ENCODE peak calls at places on chromosomes 1 and 21, in nine cellular contexts. E is Panc1, Z is GM23338, M is suprapubic skin, P is H1, W is HCT116, S is transverse colon, D is HL-60, F is stomach. R is an unnamed sample.
A peak's percentile ranks its signal among the peaks of the same experiment; 100 is the strongest.

GRCh38 chr1:30888391-30888790 is 20.2 kb downstream of the SDC3 start:
- DNase-seq in W (no peak), E (no peak), P (no peak), M (no peak), D (no peak), F (no peak), Z (no peak), S (peak; percentile 64), R (no peak)

GRCh38 chr21:32562426-32562825 is 22.9 kb downstream of the TCP10L start:
- DNase-seq in P (no peak), M (no peak), E (no peak), Z (peak; percentile 77), W (no peak), D (no peak), S (peak; percentile 22), F (peak; percentile 43), R (peak; percentile 78)

GRCh38 chr1:180181048-180181447 is 26.4 kb downstream of the QSOX1 start:
- DNase-seq in F (no peak), Z (peak; percentile 83), E (no peak), D (no peak), M (no peak), W (no peak), S (no peak), P (no peak), R (no peak)

GRCh38 chr1:4219111-4219510 is 319.0 kb upstream of the C1orf174 start:
- DNase-seq in D (no peak), F (no peak), Z (no peak), W (no peak), S (no peak), E (no peak), P (no peak), M (no peak), R (peak; percentile 89)

GRCh38 chr1:201310986-201311355 is 27.7 kb downstream of the PKP1 start:
- DNase-seq in E (no peak), F (no peak), Z (no peak), D (no peak), S (no peak), M (no peak), P (no peak), W (no peak), R (no peak)

GRCh38 chr1:165235158-165235776 is 121.2 kb downstream of the LMX1A start:
- DNase-seq in P (no peak), D (no peak), Z (peak; percentile 67), M (no peak), S (no peak), F (no peak), E (no peak), W (no peak), R (no peak)

GRCh38 chr1:43704838-43705237 is 2.5 kb upstream of the ST3GAL3 start:
- DNase-seq in S (no peak), P (no peak), M (no peak), F (no peak), Z (peak; percentile 17), W (no peak), D (no peak), E (no peak), R (no peak)

GRCh38 chr1:2199042-2199810 is 4.7 kb upstream of the FAAP20 start:
- DNase-seq in M (peak; percentile 97), F (peak; percentile 88), D (no peak), W (peak; percentile 74), E (no peak), P (no peak), S (peak; percentile 92), Z (peak; percentile 86), R (peak; percentile 99)

GRCh38 chr1:21896652-21897532 is 40.2 kb downstream of the HSPG2 start:
- DNase-seq in P (no peak), W (no peak), D (no peak), F (peak; percentile 63), M (peak; percentile 92), E (no peak), Z (peak; percentile 43), S (peak; percentile 81), R (peak; percentile 95)

GRCh38 chr1:214808845-214809460 is 206.0 kb downstream of the CENPF start:
- DNase-seq in W (peak; percentile 22), P (no peak), D (no peak), F (no peak), E (no peak), S (no peak), Z (peak; percentile 64), M (no peak), R (no peak)

DNA sequence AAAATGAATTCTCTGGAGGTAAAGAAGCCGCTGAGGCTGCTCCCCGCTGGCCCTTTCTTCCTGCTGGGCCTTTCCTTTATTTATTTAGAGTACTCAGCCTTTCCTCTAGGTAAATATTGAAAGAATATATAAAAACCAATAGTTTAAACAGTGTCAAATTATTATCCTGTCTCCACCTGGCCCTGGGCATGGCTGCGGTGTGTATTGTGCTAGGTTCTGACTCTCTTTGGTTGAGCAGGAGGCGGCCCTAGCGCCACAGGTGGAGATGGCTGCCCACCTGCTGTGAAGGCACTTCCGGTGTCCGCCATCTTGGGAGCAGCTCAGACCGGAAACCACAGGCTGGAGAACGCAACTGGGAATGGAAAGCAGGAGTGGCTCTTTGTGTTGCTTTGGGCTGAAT is 29.0 kb upstream of the CLDN14 start:
- DNase-seq in Z (no peak), S (no peak), F (no peak), E (no peak), D (no peak), P (no peak), M (no peak), W (no peak), R (no peak)
- TF ChIP-seq POLR2AphosphoS5 in Z (no peak), S (no peak), F (no peak), E (no peak), D (no peak), P (no peak), M (no peak), W (no peak), R (no peak)

DNA sequence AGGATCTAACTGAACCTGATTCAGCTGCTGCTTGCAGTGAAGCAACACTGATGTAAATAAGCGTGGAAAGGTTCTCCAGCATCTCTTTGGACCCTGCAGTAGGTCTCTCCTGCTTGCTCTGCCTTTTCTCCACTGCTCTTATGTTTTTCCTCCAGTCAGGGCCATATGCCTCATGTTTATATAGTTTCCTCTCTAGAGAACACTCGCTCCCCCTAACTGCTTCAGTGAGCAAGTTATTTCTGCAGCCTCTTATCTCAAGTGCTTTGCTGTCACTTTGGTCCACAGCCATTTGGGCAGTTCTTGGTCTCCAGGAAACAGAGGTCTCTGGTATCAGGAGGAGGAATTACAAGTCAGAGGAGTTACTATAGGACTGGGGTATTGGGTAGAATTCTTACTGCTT is 5.3 kb downstream of the PRUNE1 start:
- DNase-seq in E (no peak), S (no peak), F (peak; percentile 63), M (no peak), P (no peak), D (no peak), Z (no peak), W (no peak), R (no peak)
- TF ChIP-seq CTCF in E (no peak), S (no peak), F (no peak), M (no peak), P (no peak), D (no peak), Z (no peak), W (no peak), R (no peak)

GRCh38 chr1:52141513-52142219 is at the start of gene ZFYVE9:
- DNase-seq in W (no peak), Z (peak; percentile 89), F (peak; percentile 81), M (peak; percentile 79), P (peak; percentile 46), D (no peak), S (peak; percentile 80), E (no peak), R (no peak)
- TF ChIP-seq POLR2AphosphoS5 in W (peak; percentile 64), Z (no peak), F (no peak), M (no peak), P (no peak), D (no peak), S (no peak), E (peak; percentile 53), R (peak; percentile 34)

GRCh38 chr1:10444795-10445397 is 4.9 kb upstream of the CORT start:
- DNase-seq in F (no peak), E (no peak), P (no peak), Z (no peak), D (no peak), S (no peak), W (no peak), M (no peak), R (no peak)
- TF ChIP-seq CTCF in F (no peak), E (no peak), P (no peak), Z (no peak), D (no peak), S (no peak), W (no peak), M (no peak), R (no peak)

GRCh38 chr1:15833069-15833679 is 14.3 kb upstream of the SPEN start:
- DNase-seq in F (peak; percentile 44), Z (peak; percentile 35), E (no peak), P (no peak), M (peak; percentile 85), D (peak; percentile 77), S (peak; percentile 72), W (peak; percentile 47), R (no peak)
- TF ChIP-seq POLR2AphosphoS5 in F (no peak), Z (no peak), E (peak; percentile 47), P (no peak), M (no peak), D (peak; percentile 60), S (no peak), W (peak; percentile 54), R (no peak)

DNA sequence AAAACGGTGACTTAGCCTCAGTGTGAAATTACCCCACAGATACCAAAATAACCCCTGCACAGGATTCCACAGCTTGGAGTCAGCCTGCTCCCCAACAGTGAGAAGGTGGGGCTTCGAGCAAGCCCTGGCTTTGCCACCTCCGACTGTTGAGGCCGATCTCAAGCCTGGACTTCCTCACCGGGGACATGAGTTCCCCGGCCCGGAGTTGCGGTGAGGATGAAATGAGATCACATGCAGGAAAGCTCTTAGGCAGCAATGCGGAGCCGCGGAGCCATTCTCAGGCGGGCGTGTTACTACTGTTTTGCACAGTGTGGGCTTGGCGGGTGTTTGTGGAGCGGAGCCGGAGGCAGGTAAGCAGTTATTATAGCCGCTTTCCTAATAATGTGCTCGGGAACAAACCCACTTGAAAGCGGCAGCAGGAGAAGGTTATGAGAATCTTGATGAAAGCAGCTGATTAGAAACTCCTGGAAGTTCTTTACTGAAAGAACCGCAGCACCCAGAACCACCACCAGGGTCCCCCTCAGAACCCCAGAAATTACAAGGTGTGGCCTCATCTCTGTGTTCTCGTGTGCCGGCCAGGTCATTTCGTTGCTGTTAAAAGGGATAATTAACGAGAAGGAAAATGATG is 3.9 kb upstream of the CLSTN1 start:
- DNase-seq in F (no peak), E (no peak), P (no peak), M (no peak), Z (peak; percentile 83), S (no peak), W (no peak), D (no peak), R (no peak)
- TF ChIP-seq CTCF in F (no peak), E (no peak), P (peak; percentile 59), M (no peak), Z (peak; percentile 43), S (no peak), W (no peak), D (no peak), R (no peak)